ENCODE peak calls at places on chromosomes 3 and 15, in ten cellular contexts. U is AG10803, R is KBM-7, M is neural crest cell, N is anterior cingulate cortex, P is astrocyte of the spinal cord, T is Ammon's horn, H is GM10248, K is GM12891, S is AG08395. Q is an unnamed sample.

GRCh38 chr3:124467980-124468902 is 262.0 kb upstream of the UMPS start:
- DNase-seq in U (peak; percentile 32), R (peak; percentile 65), M (peak; percentile 65), N (peak; percentile 20), P (peak; percentile 36), T (peak; percentile 70), H (peak; percentile 68), K (peak; percentile 43), S (peak; percentile 84), Q (peak; percentile 79)

GRCh38 chr3:133301194-133301593 is 98.7 kb upstream of the BFSP2 start:
- DNase-seq in U (peak; percentile 72), R (no peak), M (no peak), N (no peak), P (peak; percentile 95), T (no peak), H (no peak), K (no peak), S (peak; percentile 40), Q (no peak)

GRCh38 chr3:35200056-35200455 is 439.3 kb upstream of the ARPP21 start:
- DNase-seq in U (no peak), R (peak; percentile 16), M (no peak), N (no peak), P (peak; percentile 84), T (no peak), H (no peak), K (no peak), S (no peak), Q (no peak)

GRCh38 chr15:40790723-40791122 is 16.2 kb upstream of the ZFYVE19 start:
- DNase-seq in U (no peak), R (no peak), M (no peak), N (no peak), P (peak; percentile 39), T (no peak), H (no peak), K (no peak), S (no peak), Q (no peak)

GRCh38 chr3:66692108-66692750 is 191.4 kb upstream of the LRIG1 start:
- DNase-seq in U (no peak), R (no peak), M (no peak), N (no peak), P (no peak), T (no peak), H (no peak), K (no peak), S (no peak), Q (no peak)

GRCh38 chr15:77143606-77144005 is 72.7 kb upstream of the TSPAN3 start:
- DNase-seq in U (no peak), R (no peak), M (no peak), N (no peak), P (peak; percentile 24), T (no peak), H (no peak), K (no peak), S (no peak), Q (no peak)

GRCh38 chr3:127997961-127998360 is 54.3 kb upstream of the SEC61A1 start:
- DNase-seq in U (no peak), R (no peak), M (no peak), N (no peak), P (no peak), T (no peak), H (no peak), K (no peak), S (no peak), Q (no peak)

GRCh38 chr15:92097473-92098178 is 244.1 kb downstream of the SLCO3A1 start:
- DNase-seq in U (peak; percentile 58), R (peak; percentile 65), M (peak; percentile 57), N (peak; percentile 21), P (peak; percentile 47), T (peak; percentile 70), H (peak; percentile 70), K (no peak), S (peak; percentile 81), Q (peak; percentile 85)

GRCh38 chr3:47089605-47090004 is 74.3 kb downstream of the SETD2 start:
- DNase-seq in U (no peak), R (no peak), M (no peak), N (no peak), P (no peak), T (no peak), H (no peak), K (no peak), S (no peak), Q (no peak)

GRCh38 chr3:14606663-14607339 is 44.8 kb upstream of the CCDC174 start:
- DNase-seq in U (no peak), R (no peak), M (no peak), N (no peak), P (no peak), T (no peak), H (no peak), K (no peak), S (no peak), Q (no peak)

Q was measured in H9.